ENCODE peak calls at places on chromosomes 7 and 10, in ten cellular contexts. T, G, C, Q, V, L, K, P, X and W are unnamed samples.

GRCh38 chr10:132533571-132534260 is 3.9 kb upstream of the INPP5A start:
- DNase-seq in T (no peak), G (no peak), C (no peak), Q (no peak), V (no peak), L (no peak), K (no peak), P (no peak), X (no peak), W (no peak)

GRCh38 chr7:23022258-23022745 is 8.4 kb upstream of the HYCC1 start:
- DNase-seq in T (no peak), G (no peak), C (peak), Q (peak), V (peak), L (no peak), K (no peak), P (no peak), X (no peak), W (no peak)

GRCh38 chr7:146503844-146504243 is 387.2 kb downstream of the CNTNAP2 start:
- DNase-seq in T (no peak), G (no peak), C (no peak), Q (no peak), V (no peak), L (no peak), K (no peak), P (no peak), X (no peak), W (no peak)

GRCh38 chr7:5223646-5224340 is 33.8 kb downstream of the WIPI2 start:
- DNase-seq in T (no peak), G (no peak), C (no peak), Q (no peak), V (no peak), L (no peak), K (peak), P (no peak), X (no peak), W (no peak)

GRCh38 chr10:12634532-12634931 is 285.2 kb downstream of the CAMK1D start:
- DNase-seq in T (peak), G (no peak), C (no peak), Q (no peak), V (no peak), L (no peak), K (no peak), P (no peak), X (no peak), W (no peak)

GRCh38 chr7:70706204-70706603 is 425.7 kb upstream of the GALNT17 start:
- DNase-seq in T (no peak), G (no peak), C (no peak), Q (no peak), V (no peak), L (no peak), K (no peak), P (no peak), X (no peak), W (no peak)

GRCh38 chr7:101941481-101942383 is 124.3 kb downstream of the CUX1 start:
- DNase-seq in T (no peak), G (peak), C (peak), Q (peak), V (peak), L (no peak), K (peak), P (no peak), X (no peak), W (no peak)

GRCh38 chr10:89522463-89522862 is 12.9 kb downstream of the SLC16A12 start:
- DNase-seq in T (no peak), G (no peak), C (no peak), Q (no peak), V (peak), L (no peak), K (no peak), P (no peak), X (no peak), W (no peak)

GRCh38 chr10:72308320-72308987 is 34.7 kb downstream of the DDIT4 start:
- DNase-seq in T (no peak), G (no peak), C (peak), Q (peak), V (peak), L (no peak), K (peak), P (peak), X (no peak), W (no peak)

GRCh38 chr7:137990251-137990901 is 11.5 kb downstream of the CREB3L2 start:
- DNase-seq in T (no peak), G (no peak), C (peak), Q (peak), V (peak), L (no peak), K (no peak), P (no peak), X (no peak), W (no peak)

GRCh38 chr7:101166909-101167644 is 1.7 kb upstream of the VGF start:
- DNase-seq in T (peak), G (no peak), C (no peak), Q (no peak), V (no peak), L (no peak), K (no peak), P (no peak), X (no peak), W (peak)

GRCh38 chr10:12605580-12606405 is 256.4 kb downstream of the CAMK1D start:
- DNase-seq in T (no peak), G (peak), C (peak), Q (peak), V (peak), L (no peak), K (peak), P (no peak), X (peak), W (peak)

GRCh38 chr10:132711618-132712051 is 74.3 kb downstream of the NKX6-2 start:
- DNase-seq in T (no peak), G (no peak), C (no peak), Q (no peak), V (no peak), L (no peak), K (peak), P (no peak), X (no peak), W (no peak)

GRCh38 chr7:135959655-135960363 is 17.4 kb downstream of the MTPN start:
- DNase-seq in T (no peak), G (no peak), C (no peak), Q (no peak), V (no peak), L (no peak), K (no peak), P (no peak), X (no peak), W (no peak)

GRCh38 chr7:66359656-66360211 is 154.6 kb downstream of the TPST1 start:
- DNase-seq in T (no peak), G (no peak), C (no peak), Q (peak), V (peak), L (no peak), K (no peak), P (no peak), X (no peak), W (no peak)

GRCh38 chr10:123480845-123481244 is 185.3 kb upstream of the GPR26 start:
- DNase-seq in T (no peak), G (no peak), C (no peak), Q (no peak), V (no peak), L (no peak), K (no peak), P (no peak), X (no peak), W (no peak)

GRCh38 chr10:50325449-50326188 is 74.3 kb upstream of the ASAH2 start:
- DNase-seq in T (no peak), G (no peak), C (peak), Q (peak), V (peak), L (no peak), K (peak), P (no peak), X (no peak), W (no peak)

GRCh38 chr10:103884681-103885139 is 29.3 kb upstream of the SH3PXD2A start:
- DNase-seq in T (peak), G (peak), C (peak), Q (peak), V (peak), L (no peak), K (no peak), P (peak), X (peak), W (peak)

GRCh38 chr10:89283988-89284475 is 17.8 kb upstream of the IFIT2 start:
- DNase-seq in T (peak), G (peak), C (peak), Q (peak), V (peak), L (no peak), K (peak), P (no peak), X (no peak), W (peak)

GRCh38 chr7:107206136-107206535 is 37.3 kb downstream of the HBP1 start:
- DNase-seq in T (no peak), G (no peak), C (no peak), Q (no peak), V (peak), L (no peak), K (no peak), P (no peak), X (no peak), W (no peak)

GRCh38 chr10:93680414-93681047 is 21.9 kb downstream of the FRA10AC1 start:
- DNase-seq in T (no peak), G (no peak), C (peak), Q (peak), V (peak), L (no peak), K (no peak), P (no peak), X (peak), W (peak)

GRCh38 chr7:64849250-64849923 is 53.7 kb upstream of the ZNF273 start:
- DNase-seq in T (no peak), G (no peak), C (peak), Q (no peak), V (peak), L (no peak), K (no peak), P (no peak), X (peak), W (peak)

GRCh38 chr10:111739160-111739712 is 444.3 kb downstream of the GPAM start:
- DNase-seq in T (no peak), G (no peak), C (no peak), Q (no peak), V (no peak), L (no peak), K (no peak), P (no peak), X (no peak), W (no peak)

GRCh38 chr7:28957822-28958234 is 302 bp downstream of the TRIL start:
- DNase-seq in T (no peak), G (no peak), C (peak), Q (no peak), V (no peak), L (no peak), K (no peak), P (no peak), X (no peak), W (no peak)

GRCh38 chr7:135801045-135801693 is 52.6 kb upstream of the FAM180A start:
- DNase-seq in T (peak), G (no peak), C (peak), Q (peak), V (peak), L (no peak), K (no peak), P (no peak), X (peak), W (peak)

GRCh38 chr10:96832721-96833219 is 672 bp downstream of the LCOR start:
- DNase-seq in T (peak), G (peak), C (peak), Q (peak), V (peak), L (peak), K (peak), P (peak), X (peak), W (peak)

GRCh38 chr7:155980841-155981240 is 168.6 kb upstream of the SHH start:
- DNase-seq in T (no peak), G (no peak), C (no peak), Q (no peak), V (no peak), L (no peak), K (no peak), P (no peak), X (no peak), W (no peak)

GRCh38 chr10:80713398-80713928 is 175.8 kb downstream of the SH2D4B start:
- DNase-seq in T (no peak), G (no peak), C (no peak), Q (no peak), V (no peak), L (no peak), K (no peak), P (no peak), X (no peak), W (no peak)

GRCh38 chr7:5282464-5283316 is at the start of gene SLC29A4:
- DNase-seq in T (no peak), G (no peak), C (peak), Q (peak), V (peak), L (no peak), K (peak), P (peak), X (peak), W (no peak)

GRCh38 chr7:28516390-28517145 is 104.2 kb downstream of the CREB5 start:
- DNase-seq in T (no peak), G (no peak), C (no peak), Q (no peak), V (no peak), L (no peak), K (no peak), P (no peak), X (no peak), W (no peak)

GRCh38 chr10:74011016-74011415 is 13.1 kb downstream of the VCL start:
- DNase-seq in T (no peak), G (no peak), C (no peak), Q (no peak), V (no peak), L (no peak), K (no peak), P (no peak), X (no peak), W (no peak)

GRCh38 chr10:48455392-48456151 is 149.1 kb downstream of the MAPK8 start:
- DNase-seq in T (no peak), G (no peak), C (no peak), Q (no peak), V (no peak), L (no peak), K (peak), P (no peak), X (no peak), W (no peak)

GRCh38 chr7:158973440-158973839 is 117.1 kb downstream of the DYNC2I1 start:
- DNase-seq in T (no peak), G (no peak), C (peak), Q (no peak), V (no peak), L (no peak), K (no peak), P (no peak), X (peak), W (no peak)

GRCh38 chr10:129694633-129695356 is 227.8 kb downstream of the MGMT start:
- DNase-seq in T (no peak), G (no peak), C (no peak), Q (peak), V (peak), L (no peak), K (peak), P (no peak), X (no peak), W (no peak)

GRCh38 chr10:72557362-72557761 is 68.5 kb downstream of the MICU1 start:
- DNase-seq in T (no peak), G (no peak), C (peak), Q (peak), V (peak), L (no peak), K (no peak), P (no peak), X (no peak), W (no peak)